ENCODE peak calls at places on chromosomes 2 and 18, in seven cellular contexts. H, N, E, S, M, X and J are unnamed samples.

GRCh38 chr2:233107011-233107410 is 46.9 kb downstream of the INPP5D start:
- ATAC-seq in H (no peak), N (no peak), E (no peak), S (no peak), M (no peak), X (no peak), J (no peak)

GRCh38 chr2:14524803-14525080 is 107.8 kb upstream of the LRATD1 start:
- ATAC-seq in H (no peak), N (no peak), E (no peak), S (no peak), M (no peak), X (no peak), J (no peak)

GRCh38 chr2:46568212-46569009 is 89.0 kb downstream of the TMEM247 start:
- ATAC-seq in H (no peak), N (no peak), E (peak), S (peak), M (no peak), X (no peak), J (no peak)

GRCh38 chr2:157504623-157505022 is 60.7 kb upstream of the CYTIP start:
- ATAC-seq in H (no peak), N (no peak), E (no peak), S (peak), M (no peak), X (no peak), J (no peak)

GRCh38 chr2:46329803-46330775 is 32.9 kb downstream of the EPAS1 start:
- ATAC-seq in H (peak), N (peak), E (no peak), S (peak), M (no peak), X (peak), J (peak)

GRCh38 chr2:211157856-211158463 is 601.6 kb downstream of the CPS1 start:
- ATAC-seq in H (peak), N (peak), E (peak), S (peak), M (peak), X (peak), J (peak)

GRCh38 chr18:37176307-37176934 is 347.5 kb downstream of the KIAA1328 start:
- ATAC-seq in H (peak), N (no peak), E (no peak), S (no peak), M (no peak), X (no peak), J (no peak)

GRCh38 chr2:215420471-215420935 is 15.4 kb downstream of the FN1 start:
- ATAC-seq in H (no peak), N (no peak), E (no peak), S (no peak), M (no peak), X (peak), J (no peak)

GRCh38 chr2:223696719-223697118 is 94.6 kb upstream of the SCG2 start:
- ATAC-seq in H (peak), N (peak), E (no peak), S (peak), M (no peak), X (no peak), J (no peak)

GRCh38 chr2:84958135-84959044 is 12.6 kb upstream of the KCMF1 start:
- ATAC-seq in H (peak), N (peak), E (peak), S (peak), M (no peak), X (peak), J (peak)

GRCh38 chr2:204452464-204453023 is 92.7 kb upstream of the PARD3B start:
- ATAC-seq in H (peak), N (no peak), E (peak), S (peak), M (no peak), X (no peak), J (no peak)

GRCh38 chr2:222686086-222686750 is 14.8 kb downstream of the MOGAT1 start:
- ATAC-seq in H (no peak), N (no peak), E (no peak), S (no peak), M (no peak), X (no peak), J (no peak)

GRCh38 chr2:37189452-37190153 is 1.1 kb upstream of the SULT6B1 start:
- ATAC-seq in H (peak), N (peak), E (no peak), S (peak), M (no peak), X (peak), J (no peak)

GRCh38 chr2:41937921-41938708 is 109.7 kb upstream of the PKDCC start:
- ATAC-seq in H (peak), N (no peak), E (no peak), S (no peak), M (no peak), X (no peak), J (no peak)

GRCh38 chr18:48640566-48641270 is 101.9 kb downstream of the CTIF start:
- ATAC-seq in H (peak), N (no peak), E (peak), S (no peak), M (no peak), X (no peak), J (no peak)

GRCh38 chr18:13382990-13383821 is 164.6 kb downstream of the LDLRAD4 start:
- ATAC-seq in H (no peak), N (peak), E (no peak), S (no peak), M (no peak), X (no peak), J (peak)

GRCh38 chr2:27204566-27204965 is 7.3 kb upstream of the ATRAID start:
- ATAC-seq in H (no peak), N (no peak), E (no peak), S (no peak), M (no peak), X (no peak), J (no peak)

GRCh38 chr18:47809420-47809819 is 121.0 kb downstream of the SMAD2 start:
- ATAC-seq in H (no peak), N (no peak), E (no peak), S (no peak), M (no peak), X (no peak), J (no peak)

GRCh38 chr18:36321636-36322407 is 24.3 kb downstream of the FHOD3 start:
- ATAC-seq in H (peak), N (no peak), E (peak), S (peak), M (no peak), X (no peak), J (no peak)

GRCh38 chr2:33412920-33413319 is 63.5 kb upstream of the RASGRP3 start:
- ATAC-seq in H (no peak), N (no peak), E (no peak), S (no peak), M (no peak), X (peak), J (no peak)

GRCh38 chr2:237818066-237818473 is 19.5 kb downstream of the RBM44 start:
- ATAC-seq in H (peak), N (no peak), E (no peak), S (no peak), M (no peak), X (peak), J (no peak)

GRCh38 chr2:156657809-156658208 is 221.6 kb downstream of the GPD2 start:
- ATAC-seq in H (no peak), N (no peak), E (no peak), S (no peak), M (no peak), X (peak), J (no peak)

GRCh38 chr2:12412898-12413305 is 303.8 kb upstream of the TRIB2 start:
- ATAC-seq in H (peak), N (peak), E (no peak), S (peak), M (peak), X (no peak), J (peak)

GRCh38 chr2:163736433-163737168 is 793 bp upstream of the FIGN start:
- ATAC-seq in H (peak), N (no peak), E (peak), S (peak), M (no peak), X (peak), J (no peak)

GRCh38 chr18:4765401-4765800 is 310.3 kb upstream of the DLGAP1 start:
- ATAC-seq in H (no peak), N (no peak), E (no peak), S (no peak), M (no peak), X (no peak), J (no peak)

GRCh38 chr2:66717973-66718372 is 283.0 kb downstream of the MEIS1 start:
- ATAC-seq in H (no peak), N (no peak), E (no peak), S (no peak), M (no peak), X (no peak), J (no peak)

GRCh38 chr2:181774601-181775179 is 94.4 kb upstream of the NEUROD1 start:
- ATAC-seq in H (peak), N (peak), E (no peak), S (no peak), M (no peak), X (no peak), J (no peak)